ENCODE peak calls at places on chromosomes 3 and 15, in eight cellular contexts. D is upper lobe of right lung, C is colonic mucosa, H is neural crest cell, P is GM20000, R is psoas muscle, S is Calu3, M is bronchial epithelial cell. A is an unnamed sample.
A peak's percentile ranks its signal among the peaks of the same experiment; 100 is the strongest.

GRCh38 chr3:14128724-14129123 is 3.9 kb downstream of the TMEM43 start:
- DNase-seq in D (no peak), C (no peak), H (no peak), P (no peak), R (no peak), S (no peak), M (no peak), A (no peak)

GRCh38 chr3:195154793-195155535 is 116.0 kb downstream of the XXYLT1 start:
- DNase-seq in D (peak; percentile 93), C (peak; percentile 84), H (no peak), P (peak; percentile 63), R (peak; percentile 82), S (peak; percentile 90), M (peak; percentile 89), A (peak; percentile 63)

GRCh38 chr3:171183042-171183441 is 156.5 kb upstream of the SLC2A2 start:
- DNase-seq in D (no peak), C (peak; percentile 33), H (no peak), P (no peak), R (no peak), S (peak; percentile 44), M (no peak), A (no peak)

GRCh38 chr3:71304684-71305083 is 278.8 kb downstream of the FOXP1 start:
- DNase-seq in D (no peak), C (no peak), H (no peak), P (no peak), R (no peak), S (peak; percentile 11), M (peak; percentile 23), A (no peak)

GRCh38 chr3:45139372-45139894 is 6.7 kb downstream of the CDCP1 start:
- DNase-seq in D (no peak), C (no peak), H (no peak), P (no peak), R (no peak), S (no peak), M (no peak), A (no peak)

GRCh38 chr3:62622553-62623174 is 249.3 kb upstream of the FEZF2 start:
- DNase-seq in D (no peak), C (peak; percentile 18), H (no peak), P (peak; percentile 38), R (no peak), S (peak; percentile 28), M (peak; percentile 74), A (peak; percentile 10)

GRCh38 chr3:39038165-39038564 is 13.6 kb downstream of the SCN11A start:
- DNase-seq in D (no peak), C (no peak), H (no peak), P (no peak), R (no peak), S (no peak), M (peak; percentile 83), A (no peak)

GRCh38 chr15:68401496-68402431 is 30.2 kb downstream of the ITGA11 start:
- DNase-seq in D (no peak), C (no peak), H (no peak), P (no peak), R (no peak), S (no peak), M (no peak), A (no peak)

GRCh38 chr3:159964166-159964973 is 24.3 kb upstream of the IL12A start:
- DNase-seq in D (no peak), C (no peak), H (no peak), P (peak; percentile 76), R (no peak), S (no peak), M (peak; percentile 91), A (peak; percentile 67)

GRCh38 chr3:108100906-108101305 is 10.1 kb upstream of the CD47 start:
- DNase-seq in D (no peak), C (no peak), H (no peak), P (peak; percentile 72), R (no peak), S (peak; percentile 34), M (no peak), A (peak; percentile 64)

DNA sequence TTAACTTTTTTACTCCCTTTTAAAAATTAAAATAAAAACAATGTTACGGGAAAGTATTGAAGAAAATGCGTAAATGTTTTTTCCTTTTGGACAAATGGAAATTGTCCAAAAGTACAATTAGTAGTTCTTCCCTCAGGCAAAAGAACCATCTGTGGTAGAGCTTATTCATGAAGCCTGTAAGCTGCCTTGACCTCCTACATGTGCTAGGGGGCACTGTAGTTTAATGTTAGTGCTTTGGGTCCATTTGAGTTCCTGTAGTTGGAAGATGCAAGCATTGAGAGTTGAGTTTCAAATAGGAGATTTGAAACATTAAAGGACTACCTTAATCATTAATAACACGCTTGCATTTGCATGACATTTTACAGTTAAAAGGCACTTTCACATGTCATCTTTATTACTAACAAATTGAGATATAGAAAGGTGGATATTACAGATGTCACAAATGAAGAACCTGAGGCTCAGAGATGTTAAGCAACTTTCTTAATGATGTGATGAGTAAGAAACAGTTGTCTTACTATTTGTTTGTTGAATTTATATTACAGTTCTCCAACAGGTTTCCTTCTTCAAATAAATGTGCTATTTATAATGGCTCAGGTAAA is 1.8 kb upstream of the ZNF385D start:
- DNase-seq in D (no peak), C (no peak), H (no peak), P (no peak), R (no peak), S (peak; percentile 8), M (peak; percentile 71), A (peak; percentile 17)
- TF ChIP-seq CTCF in D (peak; percentile 66), C (no peak), H (peak; percentile 66), P (no peak), R (peak; percentile 70), S (no peak), M (peak; percentile 64), A (peak; percentile 51)

DNA sequence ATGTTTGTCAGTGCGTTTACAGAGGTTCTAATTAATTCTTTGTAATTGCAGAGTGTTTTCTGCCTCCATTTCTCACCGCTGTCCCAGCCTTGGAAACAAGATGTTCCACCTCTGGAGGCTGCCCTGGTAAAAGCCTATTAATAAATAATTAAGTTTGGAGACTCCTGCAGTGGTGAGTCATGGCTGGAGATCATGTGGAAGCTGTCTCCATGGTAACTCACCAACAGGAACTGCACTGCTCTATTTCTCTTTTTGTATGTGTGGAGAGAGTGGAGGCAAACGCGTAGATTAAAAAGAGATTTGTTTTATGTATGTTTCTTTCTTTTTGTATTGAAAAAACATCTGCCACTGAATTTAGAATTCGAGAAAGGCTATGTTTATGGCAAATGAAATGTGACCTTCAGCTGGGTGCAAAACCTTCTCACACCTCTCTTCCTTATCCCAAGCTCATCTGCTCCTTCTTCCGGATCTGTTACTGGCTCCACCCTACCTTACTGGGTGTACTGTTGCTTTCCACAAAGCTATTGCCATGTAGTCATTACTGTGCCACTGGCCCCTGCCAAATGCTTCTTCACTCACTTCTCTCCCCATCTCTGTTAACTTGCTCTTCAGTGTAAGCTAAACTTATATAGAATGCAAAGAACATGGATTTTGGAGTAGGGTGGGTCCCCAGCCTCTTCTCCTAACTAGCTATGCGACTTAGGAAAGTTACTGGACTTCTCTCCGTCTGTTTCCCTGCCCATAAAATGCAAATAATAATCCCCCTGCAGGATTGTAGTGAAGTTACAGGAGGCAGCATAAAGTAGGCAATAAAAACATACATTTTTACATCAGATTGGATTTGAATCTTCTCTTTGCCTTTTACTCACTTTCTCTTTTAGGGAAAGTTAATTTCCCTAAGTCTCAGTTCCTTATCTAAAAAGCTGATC is 778.5 kb downstream of the NTRK3 start:
- DNase-seq in D (no peak), C (no peak), H (no peak), P (no peak), R (no peak), S (peak; percentile 13), M (peak; percentile 57), A (no peak)
- TF ChIP-seq CTCF in D (no peak), C (no peak), H (peak; percentile 47), P (no peak), R (no peak), S (no peak), M (no peak), A (no peak)

GRCh38 chr3:156642750-156643728 is 31.4 kb upstream of the TIPARP start:
- DNase-seq in D (no peak), C (no peak), H (no peak), P (no peak), R (no peak), S (no peak), M (no peak), A (no peak)

GRCh38 chr3:156643729-156644389 is 30.5 kb upstream of the TIPARP start:
- DNase-seq in D (no peak), C (peak; percentile 27), H (no peak), P (peak; percentile 40), R (no peak), S (no peak), M (no peak), A (peak; percentile 22)

GRCh38 chr3:156648086-156648485 is 26.3 kb upstream of the TIPARP start:
- DNase-seq in D (no peak), C (no peak), H (no peak), P (no peak), R (no peak), S (no peak), M (no peak), A (no peak)

GRCh38 chr3:156646958-156647357 is 27.4 kb upstream of the TIPARP start:
- DNase-seq in D (no peak), C (no peak), H (no peak), P (no peak), R (no peak), S (no peak), M (no peak), A (no peak)

DNA sequence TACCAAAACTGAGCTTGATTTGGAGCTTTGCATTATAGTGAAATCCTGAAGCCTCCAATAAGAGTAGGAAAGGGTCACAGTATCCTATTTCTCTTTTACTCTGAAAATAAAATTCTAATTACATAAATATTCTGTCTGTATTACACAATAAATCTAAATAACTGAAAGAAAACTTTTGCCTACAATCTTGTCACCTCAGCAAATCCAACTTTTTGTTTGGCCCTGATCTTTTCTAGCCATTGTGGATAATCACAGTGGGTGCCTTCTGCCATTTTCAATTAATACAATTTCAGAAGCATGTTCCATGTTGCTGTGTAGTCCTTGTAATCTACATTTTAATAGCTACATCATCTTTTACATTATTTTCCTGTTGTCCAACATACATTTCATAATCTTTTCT is 29.4 kb upstream of the TIPARP start:
- DNase-seq in D (no peak), C (no peak), H (no peak), P (no peak), R (no peak), S (no peak), M (no peak), A (no peak)
- TF ChIP-seq CTCF in D (no peak), C (no peak), H (no peak), P (no peak), R (no peak), S (no peak), M (no peak), A (no peak)

GRCh38 chr15:58842713-58843396 is 71.8 kb downstream of the MINDY2 start:
- DNase-seq in D (no peak), C (no peak), H (no peak), P (peak; percentile 33), R (no peak), S (no peak), M (no peak), A (peak; percentile 38)

GRCh38 chr15:58840048-58840447 is 68.9 kb downstream of the MINDY2 start:
- DNase-seq in D (no peak), C (no peak), H (no peak), P (no peak), R (no peak), S (peak; percentile 56), M (no peak), A (no peak)

DNA sequence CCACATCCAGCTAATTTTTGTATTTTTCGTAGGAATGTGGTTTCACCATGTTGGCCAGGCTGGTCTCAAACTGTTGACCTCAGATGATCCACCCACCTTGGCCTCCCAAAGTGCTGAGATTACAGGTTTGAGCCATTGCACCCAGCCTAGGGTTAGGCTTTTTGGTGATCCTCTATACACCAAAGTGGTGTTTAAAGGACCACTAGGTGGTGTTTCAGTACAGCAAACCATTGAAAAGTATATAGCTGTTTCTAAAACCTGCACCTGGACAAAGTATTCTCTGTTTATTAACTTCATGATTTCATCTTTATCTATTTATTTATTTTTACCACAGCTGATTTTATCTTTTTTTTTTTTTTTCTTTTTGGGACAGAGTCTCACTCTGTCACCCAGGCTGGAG is 68.4 kb downstream of the MINDY2 start:
- DNase-seq in D (no peak), C (no peak), H (no peak), P (peak; percentile 31), R (no peak), S (no peak), M (peak; percentile 15), A (peak; percentile 39)
- TF ChIP-seq CTCF in D (peak; percentile 13), C (peak; percentile 10), H (peak; percentile 49), P (peak; percentile 2), R (peak; percentile 5), S (no peak), M (peak; percentile 32), A (peak; percentile 62)